ENCODE peak calls at places on chromosome 17, in seven cellular contexts. A, P, X, F, W, V and L are unnamed samples.

GRCh38 chr17:77856551-77857305 is 101.8 kb upstream of the TNRC6C start:
- DNase-seq in A (peak), P (no peak), X (no peak), F (no peak), W (no peak), V (no peak), L (no peak)

GRCh38 chr17:46764335-46764708 is 54.2 kb downstream of the WNT3 start:
- DNase-seq in A (no peak), P (no peak), X (no peak), F (no peak), W (peak), V (no peak), L (no peak)

GRCh38 chr17:9115446-9116265 is 94.3 kb downstream of the NTN1 start:
- DNase-seq in A (peak), P (peak), X (peak), F (peak), W (peak), V (peak), L (no peak)

GRCh38 chr17:5438716-5439445 is at the start of gene C1QBP:
- DNase-seq in A (peak), P (peak), X (peak), F (peak), W (peak), V (peak), L (peak)

GRCh38 chr17:78324391-78325075 is 35.3 kb downstream of the SOCS3 start:
- DNase-seq in A (peak), P (peak), X (peak), F (no peak), W (no peak), V (peak), L (no peak)

GRCh38 chr17:8175795-8176196 is 384 bp downstream of the TMEM107 start:
- DNase-seq in A (no peak), P (peak), X (no peak), F (no peak), W (no peak), V (no peak), L (no peak)

GRCh38 chr17:12545877-12546513 is 119.7 kb upstream of the MYOCD start:
- DNase-seq in A (no peak), P (peak), X (peak), F (peak), W (no peak), V (peak), L (peak)

GRCh38 chr17:64327201-64327930 is 63.3 kb downstream of the PECAM1 start:
- DNase-seq in A (peak), P (no peak), X (no peak), F (no peak), W (no peak), V (no peak), L (peak)

GRCh38 chr17:56440391-56440790 is 153.1 kb upstream of the NOG start:
- DNase-seq in A (no peak), P (no peak), X (no peak), F (peak), W (no peak), V (no peak), L (peak)

GRCh38 chr17:6269474-6269873 is 165.4 kb downstream of the AIPL1 start:
- DNase-seq in A (peak), P (no peak), X (peak), F (peak), W (no peak), V (peak), L (peak)

DNA sequence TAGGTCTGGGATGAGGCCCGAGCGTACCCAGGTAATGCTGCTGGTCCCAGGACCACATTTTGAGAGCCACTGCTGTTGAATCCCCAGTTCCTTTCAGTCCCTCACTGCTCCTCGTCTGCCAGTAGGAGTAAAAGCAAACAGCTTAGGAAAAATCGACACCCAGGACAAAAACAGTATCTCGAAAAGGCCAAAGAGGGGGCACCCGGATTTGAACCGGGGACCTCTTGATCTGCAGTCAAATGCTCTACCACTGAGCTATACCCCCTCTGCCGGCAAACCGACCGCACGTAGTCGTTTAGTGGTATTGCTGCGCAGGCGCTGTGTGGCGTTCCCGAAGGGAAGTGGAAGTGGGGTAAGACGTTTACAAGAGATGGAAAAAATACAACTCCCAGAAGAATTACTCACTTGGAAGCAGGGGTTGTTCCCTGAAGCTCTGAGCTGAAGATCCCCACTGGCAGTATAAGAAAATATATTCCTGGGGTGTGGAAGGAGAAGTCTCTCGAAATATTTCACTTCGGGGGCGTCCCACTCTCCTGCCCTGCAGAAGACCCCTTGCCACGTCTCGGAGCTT is 2.2 kb upstream of the PLXDC1 start:
- DNase-seq in A (peak), P (peak), X (peak), F (peak), W (peak), V (peak), L (peak)
- TF ChIP-seq CTCF in A (no peak), P (no peak), X (peak), F (peak), W (no peak), V (no peak), L (no peak)

GRCh38 chr17:50426814-50427787 is 1.1 kb downstream of the ACSF2 start:
- DNase-seq in A (peak), P (no peak), X (no peak), F (peak), W (peak), V (peak), L (peak)
- TF ChIP-seq CTCF in A (no peak), P (no peak), X (peak), F (peak), W (no peak), V (peak), L (no peak)

DNA sequence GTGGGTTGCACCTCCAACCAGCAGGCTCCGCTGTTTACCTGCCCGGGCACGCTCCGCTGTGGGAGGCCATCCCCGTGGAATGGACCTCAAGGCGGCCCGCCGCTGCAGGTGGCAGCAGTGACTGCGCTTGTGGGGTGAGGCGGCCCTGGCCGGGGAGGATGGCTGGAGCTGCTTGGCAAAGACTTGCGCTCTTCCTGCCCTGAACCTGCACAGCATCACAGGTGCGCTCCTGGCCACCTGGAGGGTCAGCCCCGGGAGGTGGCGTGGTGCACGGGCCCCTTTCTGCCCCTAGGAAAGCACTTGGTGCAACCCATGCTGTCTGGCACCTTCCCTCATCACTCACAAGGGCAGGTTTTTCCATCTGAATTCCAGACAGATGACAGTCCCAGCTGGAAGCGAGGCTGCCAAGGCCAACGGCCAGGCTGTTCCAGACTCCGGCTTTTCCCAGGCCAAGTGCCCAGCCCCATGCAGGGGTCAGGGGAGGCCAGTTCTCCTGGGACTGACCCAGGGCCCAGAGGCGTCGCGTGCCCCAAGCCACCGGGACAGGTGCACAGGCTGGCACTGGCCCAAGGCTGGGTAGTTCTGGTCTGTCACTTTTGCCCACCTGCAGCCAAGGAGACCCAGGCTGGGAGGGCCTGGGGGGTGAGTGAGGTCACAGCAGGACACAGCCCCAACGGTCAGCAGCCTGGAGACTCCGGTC is 13.3 kb downstream of the UTS2R start:
- DNase-seq in A (peak), P (peak), X (no peak), F (peak), W (peak), V (no peak), L (peak)
- TF ChIP-seq CTCF in A (no peak), P (peak), X (no peak), F (peak), W (no peak), V (no peak), L (peak)

DNA sequence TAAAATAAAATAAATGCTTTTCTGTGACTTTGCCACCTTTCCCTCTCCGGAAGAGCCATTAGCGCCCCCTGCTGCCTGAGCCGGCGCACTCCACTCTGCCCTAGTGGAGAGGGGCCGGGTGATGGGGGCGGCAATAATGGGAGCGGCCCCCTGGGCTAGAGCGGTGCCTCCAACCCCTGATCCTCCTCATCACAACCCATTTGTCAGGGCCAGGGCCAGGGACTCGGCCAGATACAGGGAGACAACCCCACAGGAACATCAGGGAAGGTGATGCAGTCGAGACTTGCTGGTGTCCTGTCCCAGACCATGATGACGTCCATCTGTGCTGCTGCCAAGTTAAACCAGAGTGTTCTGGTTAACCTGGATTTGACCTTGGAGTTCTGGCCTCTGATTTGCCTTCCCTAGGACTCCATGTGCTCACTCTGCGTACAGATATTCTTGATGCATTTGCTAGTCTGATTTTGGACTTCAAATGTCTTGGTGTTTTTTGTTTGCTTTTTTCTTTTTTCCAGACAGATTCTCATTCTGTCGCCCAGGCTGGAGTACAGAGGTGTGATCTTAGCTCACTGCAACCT is 46.1 kb upstream of the BPTF start:
- DNase-seq in A (peak), P (peak), X (peak), F (peak), W (peak), V (peak), L (peak)
- TF ChIP-seq CTCF in A (peak), P (no peak), X (peak), F (peak), W (no peak), V (peak), L (peak)

GRCh38 chr17:58084317-58084981 is 1.2 kb downstream of the DYNLL2 start:
- DNase-seq in A (peak), P (peak), X (no peak), F (peak), W (peak), V (peak), L (peak)
- TF ChIP-seq CTCF in A (no peak), P (no peak), X (peak), F (peak), W (no peak), V (peak), L (no peak)

GRCh38 chr17:2784864-2785263 is 11.4 kb upstream of the RAP1GAP2 start:
- DNase-seq in A (no peak), P (no peak), X (no peak), F (no peak), W (no peak), V (no peak), L (no peak)

GRCh38 chr17:2789700-2790099 is 6.5 kb upstream of the RAP1GAP2 start:
- DNase-seq in A (no peak), P (no peak), X (no peak), F (no peak), W (no peak), V (no peak), L (peak)

GRCh38 chr17:2782030-2782429 is 14.2 kb upstream of the RAP1GAP2 start:
- DNase-seq in A (no peak), P (no peak), X (no peak), F (peak), W (no peak), V (no peak), L (no peak)

GRCh38 chr17:2783310-2784030 is 12.8 kb upstream of the RAP1GAP2 start:
- DNase-seq in A (no peak), P (no peak), X (no peak), F (no peak), W (no peak), V (no peak), L (no peak)

GRCh38 chr17:2786176-2786881 is 9.9 kb upstream of the RAP1GAP2 start:
- DNase-seq in A (peak), P (peak), X (peak), F (peak), W (peak), V (peak), L (peak)
- TF ChIP-seq CTCF in A (peak), P (peak), X (peak), F (peak), W (peak), V (peak), L (peak)

DNA sequence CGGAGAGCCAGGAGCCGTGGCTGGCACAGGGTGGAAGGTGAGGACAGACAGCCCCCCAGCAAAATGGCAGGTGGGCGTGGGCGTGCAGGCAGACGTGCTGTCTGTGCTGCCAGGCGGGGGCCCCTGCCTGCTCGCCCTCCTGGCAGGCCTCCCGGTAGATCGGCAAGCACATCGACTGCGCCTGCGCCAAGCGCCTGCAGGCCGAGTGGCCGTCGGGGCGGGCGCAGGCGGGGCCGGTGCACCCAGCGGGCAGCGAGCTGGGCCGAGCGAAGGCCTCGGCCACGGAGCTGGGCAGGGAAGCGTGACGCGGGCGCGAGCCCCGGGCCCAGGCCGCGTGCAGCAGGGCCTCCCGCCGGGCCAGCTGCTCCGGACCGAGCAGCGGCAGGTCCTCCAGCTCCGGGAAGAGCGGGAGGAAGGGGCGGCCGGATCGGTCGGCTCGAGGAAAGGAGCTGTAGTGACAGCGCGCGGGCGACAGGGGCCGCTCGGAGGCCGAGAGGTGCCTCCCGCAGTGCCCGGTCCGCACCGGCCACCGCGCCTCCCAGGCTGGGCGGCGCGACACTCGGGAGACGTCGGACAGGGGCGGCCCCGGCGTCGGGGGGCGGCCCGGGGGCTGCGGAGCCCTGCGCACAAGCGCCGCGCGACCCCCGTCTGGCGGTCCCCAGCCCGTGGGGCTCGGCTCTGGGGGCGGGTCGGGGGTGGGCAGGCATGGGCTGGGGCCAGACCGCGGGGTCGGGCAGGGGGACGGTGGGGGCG is 16.9 kb downstream of the GRIN2C start:
- DNase-seq in A (peak), P (peak), X (peak), F (peak), W (peak), V (peak), L (peak)
- TF ChIP-seq CTCF in A (peak), P (peak), X (peak), F (peak), W (peak), V (peak), L (peak)

DNA sequence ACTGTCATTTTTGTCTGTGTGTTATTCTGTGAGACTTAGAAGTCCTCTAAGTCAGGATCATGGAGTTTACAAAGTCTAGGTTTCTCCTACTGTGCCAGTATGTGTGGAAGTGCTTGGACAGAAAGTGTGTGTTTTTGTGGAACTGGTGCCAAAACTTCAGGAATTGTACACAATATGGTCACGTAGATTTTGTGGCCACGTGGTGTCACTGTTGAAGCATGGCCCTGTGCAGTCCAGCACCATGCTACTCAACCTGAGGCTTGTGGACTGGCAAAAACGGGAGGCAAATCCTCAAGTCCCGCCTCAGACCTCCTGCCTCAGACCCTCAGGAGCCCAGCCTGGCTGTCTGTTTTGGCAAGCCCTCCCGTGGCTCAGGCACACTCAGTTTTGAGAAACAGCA is 16.7 kb upstream of the ALKBH5 start:
- DNase-seq in A (no peak), P (no peak), X (no peak), F (no peak), W (peak), V (no peak), L (no peak)
- TF ChIP-seq CTCF in A (no peak), P (no peak), X (peak), F (peak), W (no peak), V (peak), L (no peak)